ENCODE peak calls at places on chromosomes 16 and 17, in eight cellular contexts. One of them, this sample, is unnamed.

GRCh38 chr16:9499921-9500593 is 408.6 kb downstream of the HAPSTR1 start:
- DNase-seq in NCI-H460: no peak
- DNase-seq in GF-D8: no peak
- DNase-seq in esophagus squamous epithelium: no peak
- DNase-seq in lower lobe of right lung: peak
- DNase-seq in T47D: no peak
- DNase-seq in stimulated activated CD4-positive, alpha-beta T cell treated with anti-CD3 and anti-CD28 coated beads, Interleukin-1b, Interleukin-23, amount 100 ng/mL, for 48 hours: no peak
- DNase-seq in ovary: no peak
- DNase-seq in this sample: no peak

GRCh38 chr17:46727572-46728348 is 90.7 kb downstream of the WNT3 start:
- DNase-seq in T47D: no peak
- DNase-seq in GF-D8: no peak
- DNase-seq in lower lobe of right lung: no peak
- DNase-seq in esophagus squamous epithelium: no peak
- DNase-seq in stimulated activated CD4-positive, alpha-beta T cell treated with anti-CD3 and anti-CD28 coated beads, Interleukin-1b, Interleukin-23, amount 100 ng/mL, for 48 hours: no peak
- DNase-seq in ovary: no peak
- DNase-seq in NCI-H460: no peak
- DNase-seq in this sample: no peak

GRCh38 chr16:46787909-46788308 is 39.8 kb upstream of the MYLK3 start:
- DNase-seq in T47D: no peak
- DNase-seq in NCI-H460: no peak
- DNase-seq in esophagus squamous epithelium: no peak
- DNase-seq in GF-D8: no peak
- DNase-seq in stimulated activated CD4-positive, alpha-beta T cell treated with anti-CD3 and anti-CD28 coated beads, Interleukin-1b, Interleukin-23, amount 100 ng/mL, for 48 hours: no peak
- DNase-seq in lower lobe of right lung: no peak
- DNase-seq in ovary: no peak
- DNase-seq in this sample: no peak

GRCh38 chr16:10126686-10127085 is 55.5 kb downstream of the GRIN2A start:
- DNase-seq in esophagus squamous epithelium: no peak
- DNase-seq in stimulated activated CD4-positive, alpha-beta T cell treated with anti-CD3 and anti-CD28 coated beads, Interleukin-1b, Interleukin-23, amount 100 ng/mL, for 48 hours: no peak
- DNase-seq in lower lobe of right lung: no peak
- DNase-seq in GF-D8: no peak
- DNase-seq in T47D: no peak
- DNase-seq in NCI-H460: no peak
- DNase-seq in ovary: no peak
- DNase-seq in this sample: no peak

GRCh38 chr17:73393962-73394361 is 82.2 kb upstream of the CDC42EP4 start:
- DNase-seq in lower lobe of right lung: peak
- DNase-seq in stimulated activated CD4-positive, alpha-beta T cell treated with anti-CD3 and anti-CD28 coated beads, Interleukin-1b, Interleukin-23, amount 100 ng/mL, for 48 hours: no peak
- DNase-seq in NCI-H460: no peak
- DNase-seq in esophagus squamous epithelium: no peak
- DNase-seq in GF-D8: no peak
- DNase-seq in T47D: no peak
- DNase-seq in ovary: no peak
- DNase-seq in this sample: no peak

GRCh38 chr16:82819286-82819685 is 192.5 kb downstream of the CDH13 start:
- DNase-seq in stimulated activated CD4-positive, alpha-beta T cell treated with anti-CD3 and anti-CD28 coated beads, Interleukin-1b, Interleukin-23, amount 100 ng/mL, for 48 hours: no peak
- DNase-seq in ovary: no peak
- DNase-seq in GF-D8: no peak
- DNase-seq in T47D: no peak
- DNase-seq in NCI-H460: no peak
- DNase-seq in esophagus squamous epithelium: no peak
- DNase-seq in lower lobe of right lung: no peak
- DNase-seq in this sample: no peak

GRCh38 chr17:52271781-52272180 is 113.3 kb upstream of the CA10 start:
- DNase-seq in ovary: no peak
- DNase-seq in esophagus squamous epithelium: no peak
- DNase-seq in NCI-H460: no peak
- DNase-seq in stimulated activated CD4-positive, alpha-beta T cell treated with anti-CD3 and anti-CD28 coated beads, Interleukin-1b, Interleukin-23, amount 100 ng/mL, for 48 hours: no peak
- DNase-seq in T47D: no peak
- DNase-seq in GF-D8: no peak
- DNase-seq in lower lobe of right lung: no peak
- DNase-seq in this sample: no peak

GRCh38 chr16:14301150-14302030 is 230.3 kb downstream of the MRTFB start:
- DNase-seq in GF-D8: no peak
- DNase-seq in ovary: peak
- DNase-seq in stimulated activated CD4-positive, alpha-beta T cell treated with anti-CD3 and anti-CD28 coated beads, Interleukin-1b, Interleukin-23, amount 100 ng/mL, for 48 hours: no peak
- DNase-seq in lower lobe of right lung: no peak
- DNase-seq in NCI-H460: no peak
- DNase-seq in T47D: no peak
- DNase-seq in esophagus squamous epithelium: no peak
- DNase-seq in this sample: peak

This sample was measured in stomach.